ENCODE peak calls at places on chromosomes 11 and 22, in nine cellular contexts. T is glutamatergic neuron; K is ovary; F is naive thymus-derived CD8-positive, alpha-beta T cell; A is NCI-H2081; G is stomach; Z is kidney epithelial cell; B is caudate nucleus; J is activated CD4-positive, alpha-beta T cell treated with anti-CD3 and anti-CD28 coated beads, Interleukin-2, amount 10 ng/mL, durations not matched to agents 7 days and 5 days. V is an unnamed sample.

GRCh38 chr11:134502153-134502550 is 90.1 kb upstream of the B3GAT1 start:
- DNase-seq in T (no peak), K (no peak), F (no peak), A (no peak), G (peak), Z (no peak), B (no peak), J (no peak), V (no peak)

GRCh38 chr11:120310875-120311274 is 14.2 kb upstream of the TLCD5 start:
- DNase-seq in T (no peak), K (no peak), F (no peak), A (peak), G (no peak), Z (no peak), B (no peak), J (no peak), V (no peak)

GRCh38 chr22:43060213-43060612 is 29.0 kb downstream of the TTLL1 start:
- DNase-seq in T (peak), K (no peak), F (no peak), A (peak), G (peak), Z (no peak), B (no peak), J (peak), V (peak)

GRCh38 chr22:45804986-45805325 is 133.3 kb downstream of the ATXN10 start:
- DNase-seq in T (no peak), K (no peak), F (no peak), A (no peak), G (no peak), Z (peak), B (no peak), J (no peak), V (no peak)

GRCh38 chr11:118212781-118213565 is 11.8 kb downstream of the JAML start:
- DNase-seq in T (no peak), K (no peak), F (no peak), A (no peak), G (no peak), Z (no peak), B (no peak), J (no peak), V (peak)

GRCh38 chr22:20720692-20721408 is 53.1 kb upstream of the SERPIND1 start:
- DNase-seq in T (no peak), K (no peak), F (no peak), A (no peak), G (no peak), Z (no peak), B (no peak), J (no peak), V (no peak)

GRCh38 chr11:13334068-13334785 is 56.6 kb downstream of the BMAL1 start:
- DNase-seq in T (no peak), K (no peak), F (no peak), A (no peak), G (no peak), Z (no peak), B (no peak), J (no peak), V (no peak)

GRCh38 chr11:85680897-85681296 is 5.1 kb downstream of the CCDC89 start:
- DNase-seq in T (no peak), K (no peak), F (no peak), A (no peak), G (no peak), Z (no peak), B (no peak), J (no peak), V (no peak)

GRCh38 chr11:47377571-47378010 is 756 bp downstream of the SPI1 start:
- DNase-seq in T (no peak), K (no peak), F (no peak), A (no peak), G (no peak), Z (no peak), B (no peak), J (no peak), V (peak)

GRCh38 chr11:18372187-18372586 is 22.2 kb upstream of the LDHA start:
- DNase-seq in T (no peak), K (no peak), F (no peak), A (no peak), G (no peak), Z (no peak), B (no peak), J (no peak), V (no peak)

GRCh38 chr11:105022527-105022926 is 441 bp downstream of the CASP5 start:
- DNase-seq in T (no peak), K (no peak), F (no peak), A (no peak), G (no peak), Z (no peak), B (no peak), J (no peak), V (no peak)

GRCh38 chr11:134639586-134640330 is 227.7 kb upstream of the B3GAT1 start:
- DNase-seq in T (no peak), K (no peak), F (no peak), A (no peak), G (peak), Z (no peak), B (no peak), J (no peak), V (no peak)

GRCh38 chr11:76524919-76525318 is 80.1 kb downstream of the EMSY start:
- DNase-seq in T (no peak), K (no peak), F (no peak), A (peak), G (peak), Z (no peak), B (no peak), J (no peak), V (no peak)

GRCh38 chr11:45178223-45178622 is 31.8 kb downstream of the PRDM11 start:
- DNase-seq in T (no peak), K (no peak), F (no peak), A (no peak), G (no peak), Z (no peak), B (no peak), J (no peak), V (no peak)

GRCh38 chr11:24239016-24239720 is 257.7 kb upstream of the LUZP2 start:
- DNase-seq in T (no peak), K (no peak), F (no peak), A (no peak), G (no peak), Z (no peak), B (no peak), J (no peak), V (no peak)

GRCh38 chr11:20154381-20154780 is 5.9 kb downstream of the DBX1 start:
- DNase-seq in T (no peak), K (no peak), F (no peak), A (no peak), G (no peak), Z (no peak), B (no peak), J (no peak), V (no peak)

GRCh38 chr11:111676878-111677585 is 74.8 kb downstream of the SIK2 start:
- DNase-seq in T (no peak), K (no peak), F (no peak), A (no peak), G (no peak), Z (no peak), B (no peak), J (no peak), V (no peak)

GRCh38 chr11:102560555-102561011 is 30.0 kb upstream of the MMP7 start:
- DNase-seq in T (no peak), K (peak), F (no peak), A (no peak), G (no peak), Z (no peak), B (no peak), J (peak), V (peak)

GRCh38 chr11:66718320-66718971 is 10.6 kb downstream of the SPTBN2 start:
- DNase-seq in T (peak), K (no peak), F (no peak), A (peak), G (peak), Z (no peak), B (no peak), J (no peak), V (no peak)

GRCh38 chr11:128624269-128625170 is 37.2 kb upstream of the ETS1 start:
- DNase-seq in T (no peak), K (no peak), F (peak), A (no peak), G (peak), Z (no peak), B (no peak), J (peak), V (peak)

V was measured in KBM-7.